ENCODE peak calls at places on chromosomes 6 and 20, in four cellular contexts. P is H1, F is GM12878, B is HepG2. V is an unnamed sample.
A peak's percentile ranks its signal among the peaks of the same experiment; 100 is the strongest.

GRCh38 chr6:25012657-25013056 is 76.9 kb upstream of the RIPOR2 start:
- DNase-seq in P (no peak), F (no peak), B (no peak), V (no peak)

GRCh38 chr6:109762769-109763450 is 71.8 kb downstream of the FIG4 start:
- DNase-seq in B (no peak), P (no peak), F (no peak), V (no peak)

GRCh38 chr6:169943521-169944337 is 192.3 kb downstream of the ERMARD start:
- DNase-seq in F (no peak), P (no peak), B (no peak), V (no peak)

GRCh38 chr6:119243657-119244056 is 105.9 kb downstream of the MAN1A1 start:
- DNase-seq in P (no peak), B (no peak), F (no peak), V (no peak)

GRCh38 chr6:150036081-150036480 is 10.7 kb upstream of the RAET1L start:
- DNase-seq in F (no peak), B (no peak), P (no peak), V (no peak)

GRCh38 chr20:61766921-61767610 is 298.6 kb downstream of the TAF4 start:
- DNase-seq in B (no peak), F (no peak), P (no peak), V (no peak)

GRCh38 chr6:9178066-9178465 is 742.7 kb upstream of the SLC35B3 start:
- DNase-seq in B (no peak), P (no peak), F (no peak), V (no peak)

GRCh38 chr20:36333841-36334240 is 27.7 kb downstream of the DLGAP4 start:
- DNase-seq in P (no peak), B (no peak), F (no peak), V (no peak)

GRCh38 chr6:104789770-104790190 is 69.9 kb downstream of the HACE1 start:
- DNase-seq in P (no peak), F (no peak), B (peak; percentile 18), V (no peak)

GRCh38 chr6:159716247-159717086 is 10.8 kb upstream of the WTAP start:
- DNase-seq in F (no peak), P (no peak), B (no peak), V (no peak)

GRCh38 chr6:135209803-135210202 is 28.7 kb downstream of the MYB start:
- DNase-seq in P (no peak), B (no peak), F (no peak), V (no peak)

GRCh38 chr6:3370361-3371221 is 86.3 kb downstream of the SLC22A23 start:
- DNase-seq in F (no peak), P (no peak), B (peak; percentile 91), V (no peak)

GRCh38 chr6:31740397-31741223 is 805 bp downstream of the MSH5 start:
- DNase-seq in F (no peak), B (no peak), P (no peak), V (no peak)

GRCh38 chr6:168956884-168957730 is 296.5 kb downstream of the THBS2 start:
- DNase-seq in B (peak; percentile 67), P (peak; percentile 67), F (no peak), V (peak; percentile 77)

GRCh38 chr20:60046436-60046835 is 88.2 kb downstream of the CDH26 start:
- DNase-seq in F (no peak), P (no peak), B (no peak), V (no peak)

GRCh38 chr20:51463998-51464397 is 78.5 kb downstream of the NFATC2 start:
- DNase-seq in F (no peak), B (no peak), P (no peak), V (no peak)

GRCh38 chr6:15761045-15761502 is 98.2 kb upstream of the DTNBP1 start:
- DNase-seq in P (no peak), B (no peak), F (no peak), V (no peak)

GRCh38 chr6:122778334-122778733 is 1.2 kb upstream of the FABP7 start:
- DNase-seq in F (no peak), B (no peak), P (no peak), V (no peak)

GRCh38 chr6:84568971-84569370 is 195.4 kb downstream of the TBX18 start:
- DNase-seq in B (no peak), F (no peak), P (no peak), V (no peak)

GRCh38 chr20:19605759-19606158 is 152.3 kb upstream of the RIN2 start:
- DNase-seq in P (no peak), B (no peak), F (no peak), V (no peak)

GRCh38 chr6:20542927-20543602 is 8.8 kb downstream of the CDKAL1 start:
- DNase-seq in P (no peak), B (peak; percentile 76), F (peak; percentile 85), V (no peak)

GRCh38 chr6:20541387-20541786 is 7.1 kb downstream of the CDKAL1 start:
- DNase-seq in F (no peak), B (no peak), P (no peak), V (no peak)

GRCh38 chr6:20538131-20538662 is 3.9 kb downstream of the CDKAL1 start:
- DNase-seq in F (no peak), B (no peak), P (no peak), V (no peak)

GRCh38 chr6:20540683-20541082 is 6.4 kb downstream of the CDKAL1 start:
- DNase-seq in B (peak; percentile 72), F (no peak), P (no peak), V (no peak)

GRCh38 chr6:20539387-20539786 is 5.1 kb downstream of the CDKAL1 start:
- DNase-seq in F (no peak), P (no peak), B (no peak), V (no peak)
- TF ChIP-seq TCF12 in F (no peak), P (no peak), B (no peak), V (no peak)

GRCh38 chr6:35539223-35539622 is 26.5 kb upstream of the TULP1 start:
- DNase-seq in B (no peak), F (no peak), P (no peak), V (peak; percentile 63)

GRCh38 chr6:35532141-35532540 is 19.4 kb upstream of the TULP1 start:
- DNase-seq in F (no peak), P (no peak), B (no peak), V (no peak)

GRCh38 chr6:35534396-35535170 is 21.9 kb upstream of the TULP1 start:
- DNase-seq in B (no peak), F (no peak), P (no peak), V (peak; percentile 82)
- TF ChIP-seq TCF12 in B (no peak), F (no peak), P (no peak), V (peak; percentile 31)

GRCh38 chr20:11350126-11351005 is 567.3 kb upstream of the BTBD3 start:
- DNase-seq in P (no peak), F (no peak), B (no peak), V (no peak)
- TF ChIP-seq TCF12 in P (no peak), F (no peak), B (no peak), V (no peak)

GRCh38 chr20:7629880-7630279 is 310.4 kb downstream of the HAO1 start:
- DNase-seq in F (no peak), B (no peak), P (no peak), V (no peak)
- TF ChIP-seq TCF12 in F (no peak), B (no peak), P (no peak), V (no peak)

DNA sequence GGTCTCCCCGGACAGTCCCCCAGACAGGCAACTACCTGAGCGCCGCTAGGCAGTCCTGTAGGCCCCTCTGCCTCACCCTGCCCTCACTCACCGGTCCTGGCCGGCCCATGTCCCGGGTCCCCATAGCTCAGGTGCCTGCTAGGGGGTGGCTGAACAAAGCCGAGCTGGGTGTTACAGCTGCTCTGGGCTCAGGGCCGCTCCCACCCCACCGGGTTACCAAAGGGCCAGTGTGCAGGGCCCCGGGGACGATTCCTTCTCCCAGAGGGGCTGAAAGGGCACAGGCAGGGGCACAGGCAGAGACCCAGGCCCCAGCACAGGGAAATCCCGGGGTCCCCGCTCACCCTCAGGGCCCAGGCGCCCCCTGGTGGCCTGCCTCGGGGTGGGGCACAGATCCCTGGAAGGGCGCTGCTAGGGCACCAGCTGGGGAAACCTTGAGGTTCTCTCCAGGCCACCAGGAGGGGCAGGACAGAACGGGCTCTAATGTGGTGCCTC is 118.4 kb downstream of the GRM4 start:
- DNase-seq in F (no peak), B (peak; percentile 30), P (peak; percentile 97), V (peak; percentile 88)
- TF ChIP-seq TCF12 in F (no peak), B (no peak), P (no peak), V (no peak)

DNA sequence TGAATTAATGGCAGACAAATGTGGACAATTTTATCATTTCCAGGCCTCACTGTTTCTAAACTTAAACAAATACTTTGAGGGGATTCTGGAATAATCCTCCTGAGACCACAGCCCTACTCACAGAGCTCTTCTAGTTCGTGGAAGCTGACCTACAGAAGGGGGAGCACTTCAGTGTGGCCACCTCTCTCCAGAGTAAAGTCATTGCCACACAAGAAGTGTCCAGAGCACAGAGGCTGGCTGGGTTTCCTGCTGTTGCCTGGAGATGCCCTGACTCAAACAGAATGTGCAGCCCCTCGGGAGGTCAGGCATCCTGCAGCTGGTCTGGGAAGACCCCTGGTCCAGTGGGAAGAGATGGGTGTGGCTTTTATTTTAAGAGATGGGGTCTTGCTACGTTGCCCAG is 110.9 kb downstream of the QRSL1 start:
- DNase-seq in F (no peak), B (no peak), P (no peak), V (no peak)
- TF ChIP-seq TCF12 in F (no peak), B (no peak), P (no peak), V (no peak)

DNA sequence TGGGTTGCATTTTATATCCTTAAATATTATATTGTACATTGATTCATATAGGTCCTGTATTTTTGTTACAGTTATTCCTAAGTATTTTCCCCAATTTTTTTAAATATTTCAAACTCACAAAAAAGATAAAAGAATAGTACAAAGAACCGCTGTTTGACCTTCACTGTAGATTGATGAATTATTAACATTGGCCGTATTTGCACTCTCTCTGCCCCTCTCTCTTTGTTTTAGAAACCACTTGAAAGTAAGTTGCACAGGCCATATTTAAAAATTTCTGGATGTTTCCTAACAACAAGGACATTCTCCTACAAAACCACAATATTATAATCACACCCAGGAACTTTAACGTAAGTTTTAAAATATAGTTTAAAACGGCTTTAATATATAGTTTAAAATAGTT is 72.0 kb upstream of the DUSP22 start:
- DNase-seq in P (no peak), B (peak; percentile 88), F (no peak), V (no peak)
- TF ChIP-seq TCF12 in P (no peak), B (no peak), F (no peak), V (no peak)

V was measured in SK-N-SH.